ENCODE peak calls at places on chromosomes 1 and 21, in four cellular contexts. R, Y, W and U are unnamed samples.

GRCh38 chr21:27584266-27584665 is 617.4 kb upstream of the ADAMTS5 start:
- DNase-seq in Y (no peak), R (no peak), W (no peak), U (no peak)

GRCh38 chr1:84143796-84144565 is at the start of gene PRKACB:
- DNase-seq in Y (no peak), R (no peak), W (no peak), U (no peak)

GRCh38 chr1:77831976-77832695 is 52.7 kb downstream of the MIGA1 start:
- DNase-seq in Y (no peak), R (peak; percentile 87), W (no peak), U (no peak)

GRCh38 chr21:44574457-44575306 is 1.2 kb downstream of the KRTAP10-4 start:
- DNase-seq in Y (no peak), W (no peak), R (no peak), U (no peak)

GRCh38 chr1:155698382-155699038 is 9.6 kb downstream of the DAP3 start:
- DNase-seq in R (no peak), Y (no peak), W (no peak), U (no peak)

GRCh38 chr1:45518910-45519309 is 2.8 kb downstream of the PRDX1 start:
- DNase-seq in R (no peak), Y (no peak), W (no peak), U (no peak)

GRCh38 chr1:185595835-185596667 is 138.1 kb upstream of the HMCN1 start:
- DNase-seq in W (peak; percentile 20), R (peak; percentile 6), Y (peak; percentile 14), U (peak; percentile 45)

GRCh38 chr1:10909697-10910489 is 102.6 kb upstream of the TARDBP start:
- DNase-seq in W (no peak), R (no peak), Y (peak; percentile 44), U (peak; percentile 60)

GRCh38 chr21:40177979-40178378 is 310.7 kb downstream of the PCP4 start:
- DNase-seq in Y (no peak), W (no peak), R (no peak), U (no peak)

GRCh38 chr1:50368179-50369007 is 54.9 kb downstream of the DMRTA2 start:
- DNase-seq in Y (peak; percentile 16), R (no peak), W (peak; percentile 60), U (no peak)

GRCh38 chr1:157363660-157364140 is 188.6 kb downstream of the FCRL5 start:
- DNase-seq in W (no peak), Y (no peak), R (peak; percentile 10), U (no peak)

GRCh38 chr1:25651824-25652741 is 35.5 kb downstream of the MAN1C1 start:
- DNase-seq in R (no peak), W (no peak), Y (no peak), U (no peak)

GRCh38 chr1:46410156-46411009 is 16.3 kb downstream of the FAAH start:
- DNase-seq in W (no peak), R (no peak), Y (no peak), U (no peak)

GRCh38 chr1:24142546-24143431 is at the start of gene IL22RA1:
- DNase-seq in W (no peak), Y (no peak), R (no peak), U (no peak)